ENCODE peak calls at places on chromosomes 7 and 10, in ten cellular contexts. L is tibial nerve; S is GM23248; W is hepatocyte; E is fibroblast of mammary gland; P is IMR-90; Y is hypothalamus; Q is stimulated activated CD4-positive, alpha-beta T cell treated with anti-CD3 and anti-CD28 coated beads, Interleukin-15, amount 100 ng/mL, for 1 hour; U is activated gamma-delta T cell treated with anti-CD3 and anti-CD28 coated beads, Interleukin-2, amount 50 U/mL, for 16 hours; D is skeletal muscle cell. Z is an unnamed sample.

GRCh38 chr10:69723653-69724052 is 78.1 kb upstream of the COL13A1 start:
- DNase-seq in U (no peak), S (no peak), Y (no peak), E (no peak), P (no peak), Q (no peak), D (no peak), L (no peak), W (no peak), Z (no peak)

GRCh38 chr10:126101744-126102143 is 205.4 kb downstream of the FANK1 start:
- DNase-seq in L (no peak), U (no peak), Y (no peak), S (no peak), D (no peak), W (no peak), Q (no peak), E (no peak), P (no peak), Z (no peak)

GRCh38 chr7:47228386-47229014 is 353.4 kb downstream of the TNS3 start:
- DNase-seq in Y (no peak), W (no peak), E (no peak), U (no peak), P (no peak), D (no peak), S (no peak), Q (no peak), L (no peak), Z (no peak)

GRCh38 chr10:124004372-124004928 is 88.9 kb downstream of the CHST15 start:
- DNase-seq in L (no peak), E (no peak), D (no peak), U (no peak), S (no peak), P (no peak), Q (no peak), Y (no peak), W (no peak), Z (no peak)

GRCh38 chr10:26792780-26793495 is 67.8 kb downstream of the ABI1 start:
- DNase-seq in L (no peak), U (no peak), Y (no peak), P (no peak), Q (no peak), D (no peak), E (no peak), W (no peak), S (peak; percentile 40), Z (no peak)

GRCh38 chr10:77919713-77920108 is 6.8 kb downstream of the DLG5 start:
- DNase-seq in L (no peak), Q (no peak), E (peak; percentile 78), W (peak; percentile 61), D (peak; percentile 60), S (peak; percentile 75), Y (no peak), U (no peak), P (peak; percentile 90), Z (peak; percentile 42)

GRCh38 chr10:33137356-33138007 is 179.5 kb upstream of the ITGB1 start:
- DNase-seq in W (no peak), E (no peak), Y (no peak), D (no peak), S (no peak), U (no peak), Q (no peak), L (no peak), P (no peak), Z (no peak)

GRCh38 chr7:151077705-151078232 is 2.8 kb downstream of the FASTK start:
- DNase-seq in L (no peak), W (no peak), E (no peak), D (no peak), S (peak; percentile 64), P (no peak), Q (no peak), U (no peak), Y (no peak), Z (no peak)

GRCh38 chr10:113026679-113027078 is 76.6 kb downstream of the TCF7L2 start:
- DNase-seq in L (no peak), P (peak; percentile 94), S (peak; percentile 56), W (no peak), D (peak; percentile 59), Q (no peak), E (peak; percentile 79), U (no peak), Y (no peak), Z (no peak)

GRCh38 chr10:124306922-124307371 is 111.8 kb downstream of the OAT start:
- DNase-seq in S (peak; percentile 14), P (no peak), E (peak; percentile 5), Q (no peak), Y (no peak), W (no peak), U (no peak), L (no peak), D (no peak), Z (no peak)

GRCh38 chr10:11685787-11686218 is 56.4 kb upstream of the ECHDC3 start:
- DNase-seq in Q (peak; percentile 20), E (peak; percentile 23), P (peak; percentile 24), S (peak; percentile 15), Y (no peak), W (peak; percentile 46), D (no peak), U (no peak), L (peak; percentile 40), Z (no peak)

GRCh38 chr10:9227679-9228365 is 1173.3 kb downstream of the GATA3 start:
- DNase-seq in U (no peak), Y (no peak), W (no peak), S (no peak), Q (no peak), P (no peak), L (no peak), E (no peak), D (no peak), Z (no peak)

GRCh38 chr10:95547791-95548435 is 13.3 kb downstream of the SORBS1 start:
- DNase-seq in Y (no peak), L (no peak), U (no peak), Q (no peak), D (no peak), W (no peak), S (no peak), E (no peak), P (no peak), Z (no peak)

GRCh38 chr10:69048103-69048502 is 39.8 kb upstream of the SRGN start:
- DNase-seq in S (peak; percentile 48), D (peak; percentile 73), W (no peak), Q (no peak), L (no peak), P (peak; percentile 76), Y (no peak), U (no peak), E (peak; percentile 41), Z (peak; percentile 48)

GRCh38 chr10:110033724-110034235 is 26.0 kb downstream of the ADD3 start:
- DNase-seq in L (no peak), W (no peak), Q (no peak), Y (no peak), D (no peak), E (no peak), S (no peak), U (no peak), P (no peak), Z (no peak)

GRCh38 chr10:127963136-127963535 is 56.2 kb downstream of the PTPRE start:
- DNase-seq in E (no peak), D (no peak), Q (no peak), P (no peak), S (no peak), U (no peak), Y (no peak), W (no peak), L (no peak), Z (no peak)

GRCh38 chr7:70183278-70183677 is 585.0 kb downstream of the AUTS2 start:
- DNase-seq in E (no peak), P (no peak), S (no peak), W (no peak), L (no peak), Q (no peak), Y (no peak), U (no peak), D (no peak), Z (no peak)

GRCh38 chr10:3393958-3394357 is 221.4 kb upstream of the PITRM1 start:
- DNase-seq in S (no peak), W (no peak), P (no peak), U (no peak), Q (no peak), D (no peak), E (peak; percentile 31), L (no peak), Y (no peak), Z (no peak)

GRCh38 chr7:36600869-36601530 is 123.3 kb downstream of the AOAH start:
- DNase-seq in P (peak; percentile 70), L (no peak), Y (no peak), S (peak; percentile 41), W (peak; percentile 56), D (peak; percentile 45), E (peak; percentile 52), Q (no peak), U (peak; percentile 7), Z (no peak)

GRCh38 chr10:95246582-95247051 is 44.2 kb downstream of the PDLIM1 start:
- DNase-seq in W (peak; percentile 91), Y (no peak), D (no peak), S (peak; percentile 88), L (peak; percentile 64), Q (peak; percentile 8), E (peak; percentile 83), U (peak; percentile 60), P (peak; percentile 81), Z (peak; percentile 87)

GRCh38 chr7:90618880-90619279 is 22.8 kb downstream of the CDK14 start:
- DNase-seq in W (no peak), P (no peak), E (no peak), Q (no peak), Y (no peak), U (no peak), L (no peak), S (no peak), D (no peak), Z (no peak)